ENCODE peak calls at places on chromosomes 7 and 10, in seven cellular contexts. E is SHP77, G is mesothelial cell of epicardium, X is uterus, I is GM12892, R is astrocyte of the spinal cord, F is GF-D8. S is an unnamed sample.

GRCh38 chr7:90119178-90119971 is 34.9 kb upstream of the STEAP1 start:
- DNase-seq in X (no peak), G (no peak), E (no peak), R (peak; percentile 2), I (no peak), F (no peak), S (no peak)

GRCh38 chr10:125014984-125015944 is 73.3 kb downstream of the ZRANB1 start:
- DNase-seq in F (no peak), X (peak; percentile 26), R (no peak), G (no peak), E (no peak), I (no peak), S (no peak)

GRCh38 chr10:121183241-121183640 is 332.1 kb downstream of the WDR11 start:
- DNase-seq in X (no peak), F (no peak), E (peak; percentile 40), G (no peak), R (no peak), I (no peak), S (no peak)

GRCh38 chr10:13003004-13003403 is 1.5 kb upstream of the CCDC3 start:
- DNase-seq in G (no peak), E (no peak), R (no peak), I (no peak), F (no peak), X (no peak), S (no peak)

GRCh38 chr10:20635545-20635944 is 261.6 kb downstream of the NEBL start:
- DNase-seq in F (no peak), I (no peak), R (no peak), G (no peak), E (no peak), X (no peak), S (no peak)

GRCh38 chr7:93927585-93927984 is 6.0 kb downstream of the GNG11 start:
- DNase-seq in X (no peak), G (no peak), R (no peak), I (no peak), E (no peak), F (no peak), S (no peak)

GRCh38 chr7:38632411-38632810 is 1.2 kb upstream of the AMPH start:
- DNase-seq in E (no peak), G (no peak), I (no peak), X (no peak), F (no peak), R (no peak), S (no peak)

GRCh38 chr10:34433241-34434076 is 381.6 kb downstream of the PARD3 start:
- DNase-seq in G (no peak), R (peak; percentile 90), F (no peak), I (no peak), X (no peak), E (no peak), S (no peak)

GRCh38 chr7:92769844-92770243 is 66.5 kb downstream of the CDK6 start:
- DNase-seq in G (no peak), F (no peak), R (no peak), I (no peak), E (no peak), X (no peak), S (no peak)

GRCh38 chr10:72030762-72031543 is 57.4 kb downstream of the SPOCK2 start:
- DNase-seq in R (no peak), G (no peak), F (no peak), E (no peak), X (peak; percentile 91), I (no peak), S (no peak)

GRCh38 chr10:7193369-7193768 is 217.5 kb downstream of the SFMBT2 start:
- DNase-seq in R (no peak), F (no peak), X (no peak), G (no peak), I (peak; percentile 30), E (no peak), S (no peak)